ENCODE peak calls at places on chromosome 21, in nine cellular contexts. One of them, this sample, is unnamed.

GRCh38 chr21:35204850-35205564 is 155.9 kb upstream of the RUNX1 start:
- DNase-seq in fibroblast of mammary gland: peak
- DNase-seq in CD4-positive, alpha-beta T cell: no peak
- DNase-seq in heart right ventricle: peak
- DNase-seq in osteocyte: no peak
- DNase-seq in ovary: peak
- DNase-seq in uterus: peak
- DNase-seq in upper lobe of left lung: peak
- DNase-seq in adrenal gland: peak
- DNase-seq in this sample: no peak

GRCh38 chr21:46424062-46424591 is 34.6 kb upstream of the DIP2A start:
- DNase-seq in fibroblast of mammary gland: no peak
- DNase-seq in CD4-positive, alpha-beta T cell: no peak
- DNase-seq in heart right ventricle: no peak
- DNase-seq in osteocyte: no peak
- DNase-seq in ovary: no peak
- DNase-seq in uterus: no peak
- DNase-seq in upper lobe of left lung: no peak
- DNase-seq in adrenal gland: no peak
- DNase-seq in this sample: no peak

GRCh38 chr21:27300770-27301169 is 333.9 kb upstream of the ADAMTS5 start:
- DNase-seq in fibroblast of mammary gland: peak
- DNase-seq in CD4-positive, alpha-beta T cell: no peak
- DNase-seq in heart right ventricle: no peak
- DNase-seq in osteocyte: no peak
- DNase-seq in ovary: no peak
- DNase-seq in uterus: no peak
- DNase-seq in upper lobe of left lung: no peak
- DNase-seq in adrenal gland: no peak
- DNase-seq in this sample: no peak

GRCh38 chr21:33856893-33857527 is 58.6 kb downstream of the ATP5PO start:
- DNase-seq in fibroblast of mammary gland: no peak
- DNase-seq in CD4-positive, alpha-beta T cell: no peak
- DNase-seq in heart right ventricle: no peak
- DNase-seq in osteocyte: no peak
- DNase-seq in ovary: no peak
- DNase-seq in uterus: no peak
- DNase-seq in upper lobe of left lung: no peak
- DNase-seq in adrenal gland: peak
- DNase-seq in this sample: no peak

GRCh38 chr21:33402011-33402979 is 918 bp upstream of the IFNGR2 start:
- DNase-seq in fibroblast of mammary gland: peak
- DNase-seq in CD4-positive, alpha-beta T cell: no peak
- DNase-seq in heart right ventricle: peak
- DNase-seq in osteocyte: no peak
- DNase-seq in ovary: peak
- DNase-seq in uterus: peak
- DNase-seq in upper lobe of left lung: peak
- DNase-seq in adrenal gland: peak
- DNase-seq in this sample: peak

GRCh38 chr21:19767546-19767945 is 1230.7 kb upstream of the NCAM2 start:
- DNase-seq in fibroblast of mammary gland: no peak
- DNase-seq in CD4-positive, alpha-beta T cell: no peak
- DNase-seq in heart right ventricle: no peak
- DNase-seq in osteocyte: no peak
- DNase-seq in ovary: no peak
- DNase-seq in uterus: no peak
- DNase-seq in upper lobe of left lung: no peak
- DNase-seq in adrenal gland: no peak
- DNase-seq in this sample: no peak

GRCh38 chr21:37758997-37759396 is 157.3 kb downstream of the KCNJ6 start:
- DNase-seq in fibroblast of mammary gland: peak
- DNase-seq in CD4-positive, alpha-beta T cell: no peak
- DNase-seq in heart right ventricle: no peak
- DNase-seq in osteocyte: peak
- DNase-seq in ovary: no peak
- DNase-seq in uterus: no peak
- DNase-seq in upper lobe of left lung: peak
- DNase-seq in adrenal gland: peak
- DNase-seq in this sample: peak

GRCh38 chr21:16570196-16570595 is 840.4 kb downstream of the USP25 start:
- DNase-seq in fibroblast of mammary gland: peak
- DNase-seq in CD4-positive, alpha-beta T cell: no peak
- DNase-seq in heart right ventricle: no peak
- DNase-seq in osteocyte: no peak
- DNase-seq in ovary: no peak
- DNase-seq in uterus: no peak
- DNase-seq in upper lobe of left lung: no peak
- DNase-seq in adrenal gland: no peak
- DNase-seq in this sample: no peak

GRCh38 chr21:46122241-46122671 is 24.3 kb downstream of the COL6A2 start:
- DNase-seq in fibroblast of mammary gland: peak
- DNase-seq in CD4-positive, alpha-beta T cell: peak
- DNase-seq in heart right ventricle: peak
- DNase-seq in osteocyte: peak
- DNase-seq in ovary: peak
- DNase-seq in uterus: peak
- DNase-seq in upper lobe of left lung: no peak
- DNase-seq in adrenal gland: no peak
- DNase-seq in this sample: no peak

GRCh38 chr21:17667256-17667655 is 54.6 kb upstream of the BTG3 start:
- DNase-seq in fibroblast of mammary gland: no peak
- DNase-seq in CD4-positive, alpha-beta T cell: no peak
- DNase-seq in heart right ventricle: no peak
- DNase-seq in osteocyte: no peak
- DNase-seq in ovary: no peak
- DNase-seq in uterus: no peak
- DNase-seq in upper lobe of left lung: no peak
- DNase-seq in adrenal gland: no peak
- DNase-seq in this sample: no peak

DNA sequence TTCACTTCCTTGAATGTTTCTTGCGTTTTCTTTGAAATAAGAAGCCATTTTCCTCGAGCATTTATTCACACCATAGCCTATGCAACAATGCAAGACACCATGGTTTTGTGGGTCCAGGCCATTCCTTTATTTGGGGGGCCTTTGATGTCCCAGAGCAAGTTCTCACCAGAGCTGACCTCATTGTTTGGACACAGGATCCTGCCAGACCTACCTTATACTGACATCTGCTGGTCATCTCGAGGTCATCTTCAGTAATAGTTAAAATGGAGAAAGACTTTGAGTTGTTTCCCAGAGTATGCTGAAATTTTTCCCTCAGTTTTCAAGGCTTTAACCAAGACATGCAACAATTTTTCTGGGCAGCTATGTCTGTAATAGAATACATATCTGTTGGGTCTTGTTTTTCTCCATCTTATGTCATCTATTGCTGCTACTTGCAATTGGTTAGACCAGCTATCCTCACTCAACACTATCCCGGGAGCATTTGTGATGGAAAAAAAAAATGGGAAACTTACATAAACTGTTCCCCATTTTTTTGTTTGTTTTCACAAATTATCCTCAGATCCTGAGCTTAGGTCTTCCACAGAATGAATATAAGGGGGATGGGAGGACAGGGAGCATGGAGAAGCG is 34.0 kb upstream of the BACE2 start:
- DNase-seq in fibroblast of mammary gland: peak
- DNase-seq in CD4-positive, alpha-beta T cell: no peak
- DNase-seq in heart right ventricle: no peak
- DNase-seq in osteocyte: no peak
- DNase-seq in ovary: no peak
- DNase-seq in uterus: no peak
- DNase-seq in upper lobe of left lung: no peak
- DNase-seq in adrenal gland: no peak
- DNase-seq in this sample: no peak
- TF ChIP-seq CTCF in fibroblast of mammary gland: peak
- TF ChIP-seq CTCF in CD4-positive, alpha-beta T cell: no peak
- TF ChIP-seq CTCF in heart right ventricle: peak
- TF ChIP-seq CTCF in osteocyte: peak
- TF ChIP-seq CTCF in ovary: no peak
- TF ChIP-seq CTCF in uterus: peak
- TF ChIP-seq CTCF in upper lobe of left lung: peak
- TF ChIP-seq CTCF in adrenal gland: no peak
- TF ChIP-seq CTCF in this sample: peak

GRCh38 chr21:43815991-43816390 is 26.6 kb downstream of the RRP1 start:
- DNase-seq in fibroblast of mammary gland: no peak
- DNase-seq in CD4-positive, alpha-beta T cell: no peak
- DNase-seq in heart right ventricle: no peak
- DNase-seq in osteocyte: no peak
- DNase-seq in ovary: no peak
- DNase-seq in uterus: no peak
- DNase-seq in upper lobe of left lung: no peak
- DNase-seq in adrenal gland: no peak
- DNase-seq in this sample: no peak
- TF ChIP-seq CTCF in fibroblast of mammary gland: no peak
- TF ChIP-seq CTCF in CD4-positive, alpha-beta T cell: no peak
- TF ChIP-seq CTCF in heart right ventricle: no peak
- TF ChIP-seq CTCF in osteocyte: no peak
- TF ChIP-seq CTCF in ovary: no peak
- TF ChIP-seq CTCF in uterus: no peak
- TF ChIP-seq CTCF in upper lobe of left lung: no peak
- TF ChIP-seq CTCF in adrenal gland: no peak
- TF ChIP-seq CTCF in this sample: no peak

GRCh38 chr21:42383331-42383730 is 12.5 kb downstream of the TMPRSS3 start:
- DNase-seq in fibroblast of mammary gland: no peak
- DNase-seq in CD4-positive, alpha-beta T cell: no peak
- DNase-seq in heart right ventricle: no peak
- DNase-seq in osteocyte: no peak
- DNase-seq in ovary: no peak
- DNase-seq in uterus: no peak
- DNase-seq in upper lobe of left lung: no peak
- DNase-seq in adrenal gland: no peak
- DNase-seq in this sample: no peak

GRCh38 chr21:42382915-42383314 is 12.9 kb downstream of the TMPRSS3 start:
- DNase-seq in fibroblast of mammary gland: no peak
- DNase-seq in CD4-positive, alpha-beta T cell: no peak
- DNase-seq in heart right ventricle: no peak
- DNase-seq in osteocyte: no peak
- DNase-seq in ovary: no peak
- DNase-seq in uterus: no peak
- DNase-seq in upper lobe of left lung: no peak
- DNase-seq in adrenal gland: no peak
- DNase-seq in this sample: no peak

GRCh38 chr21:42379425-42380215 is 13.3 kb upstream of the TFF1 start:
- DNase-seq in fibroblast of mammary gland: no peak
- DNase-seq in CD4-positive, alpha-beta T cell: no peak
- DNase-seq in heart right ventricle: no peak
- DNase-seq in osteocyte: no peak
- DNase-seq in ovary: no peak
- DNase-seq in uterus: no peak
- DNase-seq in upper lobe of left lung: no peak
- DNase-seq in adrenal gland: no peak
- DNase-seq in this sample: no peak

GRCh38 chr21:42384184-42384583 is 11.7 kb downstream of the TMPRSS3 start:
- DNase-seq in fibroblast of mammary gland: no peak
- DNase-seq in CD4-positive, alpha-beta T cell: no peak
- DNase-seq in heart right ventricle: no peak
- DNase-seq in osteocyte: no peak
- DNase-seq in ovary: no peak
- DNase-seq in uterus: no peak
- DNase-seq in upper lobe of left lung: no peak
- DNase-seq in adrenal gland: no peak
- DNase-seq in this sample: no peak

GRCh38 chr21:42381347-42381984 is 14.4 kb downstream of the TMPRSS3 start:
- DNase-seq in fibroblast of mammary gland: peak
- DNase-seq in CD4-positive, alpha-beta T cell: peak
- DNase-seq in heart right ventricle: no peak
- DNase-seq in osteocyte: no peak
- DNase-seq in ovary: no peak
- DNase-seq in uterus: no peak
- DNase-seq in upper lobe of left lung: peak
- DNase-seq in adrenal gland: no peak
- DNase-seq in this sample: no peak
- TF ChIP-seq CTCF in fibroblast of mammary gland: peak
- TF ChIP-seq CTCF in CD4-positive, alpha-beta T cell: peak
- TF ChIP-seq CTCF in heart right ventricle: no peak
- TF ChIP-seq CTCF in osteocyte: peak
- TF ChIP-seq CTCF in ovary: no peak
- TF ChIP-seq CTCF in uterus: no peak
- TF ChIP-seq CTCF in upper lobe of left lung: peak
- TF ChIP-seq CTCF in adrenal gland: peak
- TF ChIP-seq CTCF in this sample: peak

GRCh38 chr21:38804617-38805281 is 980 bp upstream of the ETS2 start:
- DNase-seq in fibroblast of mammary gland: peak
- DNase-seq in CD4-positive, alpha-beta T cell: no peak
- DNase-seq in heart right ventricle: peak
- DNase-seq in osteocyte: no peak
- DNase-seq in ovary: peak
- DNase-seq in uterus: peak
- DNase-seq in upper lobe of left lung: peak
- DNase-seq in adrenal gland: peak
- DNase-seq in this sample: peak

GRCh38 chr21:38806942-38807284 is 1.2 kb downstream of the ETS2 start:
- DNase-seq in fibroblast of mammary gland: peak
- DNase-seq in CD4-positive, alpha-beta T cell: no peak
- DNase-seq in heart right ventricle: no peak
- DNase-seq in osteocyte: no peak
- DNase-seq in ovary: no peak
- DNase-seq in uterus: no peak
- DNase-seq in upper lobe of left lung: no peak
- DNase-seq in adrenal gland: no peak
- DNase-seq in this sample: no peak

GRCh38 chr21:38805282-38806152 is at the start of gene ETS2:
- DNase-seq in fibroblast of mammary gland: peak
- DNase-seq in CD4-positive, alpha-beta T cell: peak
- DNase-seq in heart right ventricle: peak
- DNase-seq in osteocyte: peak
- DNase-seq in ovary: peak
- DNase-seq in uterus: peak
- DNase-seq in upper lobe of left lung: peak
- DNase-seq in adrenal gland: peak
- DNase-seq in this sample: peak

GRCh38 chr21:38807481-38807880 is 1.8 kb downstream of the ETS2 start:
- DNase-seq in fibroblast of mammary gland: no peak
- DNase-seq in CD4-positive, alpha-beta T cell: no peak
- DNase-seq in heart right ventricle: no peak
- DNase-seq in osteocyte: no peak
- DNase-seq in ovary: no peak
- DNase-seq in uterus: no peak
- DNase-seq in upper lobe of left lung: no peak
- DNase-seq in adrenal gland: no peak
- DNase-seq in this sample: no peak

DNA sequence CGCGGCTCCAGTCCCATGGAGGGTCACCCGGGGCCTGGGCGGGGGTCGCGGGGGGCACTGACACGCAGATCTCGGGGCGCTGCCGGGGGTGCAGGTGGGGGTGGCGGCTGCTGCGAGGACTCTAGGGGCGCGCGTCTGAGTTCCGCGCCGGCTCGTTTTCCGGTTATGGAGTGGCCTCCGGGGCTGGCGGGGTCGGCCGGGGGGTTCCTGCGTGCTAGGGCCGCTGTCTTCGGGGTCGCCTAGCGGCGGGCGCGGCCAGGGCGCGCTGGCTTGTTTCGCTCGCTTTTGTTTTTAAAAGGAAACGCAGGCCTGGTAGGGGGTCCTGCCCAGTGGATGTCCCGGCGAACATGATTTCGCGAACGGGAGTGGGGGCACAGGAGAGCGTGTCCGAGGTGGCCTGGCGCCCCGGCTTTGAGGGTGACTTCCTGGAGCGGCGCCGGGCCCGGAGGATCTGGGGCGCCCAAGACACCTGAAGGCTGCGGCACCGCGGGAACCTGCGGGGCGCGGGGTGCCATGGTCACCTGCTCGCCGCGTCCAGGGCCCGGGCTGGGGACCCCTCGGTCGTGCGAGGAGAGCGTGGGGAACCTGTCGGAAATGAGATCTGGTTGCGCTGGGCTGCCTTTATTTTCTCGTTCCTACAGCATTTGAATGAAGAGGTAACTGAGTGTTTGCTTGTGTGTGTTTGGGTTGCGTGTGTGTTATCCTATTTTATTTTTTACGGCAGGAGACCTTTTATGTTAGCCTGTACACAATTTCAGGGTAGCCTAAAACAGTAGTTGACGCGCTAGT is 618 bp downstream of the ETS2 start:
- DNase-seq in fibroblast of mammary gland: no peak
- DNase-seq in CD4-positive, alpha-beta T cell: no peak
- DNase-seq in heart right ventricle: peak
- DNase-seq in osteocyte: no peak
- DNase-seq in ovary: peak
- DNase-seq in uterus: no peak
- DNase-seq in upper lobe of left lung: peak
- DNase-seq in adrenal gland: peak
- DNase-seq in this sample: no peak
- TF ChIP-seq CTCF in fibroblast of mammary gland: no peak
- TF ChIP-seq CTCF in CD4-positive, alpha-beta T cell: no peak
- TF ChIP-seq CTCF in heart right ventricle: no peak
- TF ChIP-seq CTCF in osteocyte: peak
- TF ChIP-seq CTCF in ovary: peak
- TF ChIP-seq CTCF in uterus: no peak
- TF ChIP-seq CTCF in upper lobe of left lung: no peak
- TF ChIP-seq CTCF in adrenal gland: no peak
- TF ChIP-seq CTCF in this sample: no peak

This sample was measured in CD14-positive monocyte.